ENCODE peak calls at places on chromosomes 5 and 9, in seven cellular contexts. M is GM12865, C is H54, W is head of caudate nucleus, R is T-helper 1 cell, P is T-helper 17 cell, F is IMR-90. O is an unnamed sample.

GRCh38 chr9:99057665-99058625 is 47.0 kb upstream of the TGFBR1 start:
- DNase-seq in F (peak), C (peak), M (peak), W (no peak), P (no peak), R (peak), O (peak)

GRCh38 chr9:19741178-19741577 is 47.7 kb downstream of the SLC24A2 start:
- DNase-seq in C (no peak), M (no peak), R (no peak), F (no peak), W (no peak), P (no peak), O (no peak)

GRCh38 chr5:179998485-179998884 is 73.1 kb downstream of the RNF130 start:
- DNase-seq in C (no peak), R (no peak), F (no peak), P (no peak), M (no peak), W (no peak), O (no peak)

GRCh38 chr5:79806741-79807140 is 117.1 kb downstream of the CMYA5 start:
- DNase-seq in W (peak), P (no peak), M (peak), R (no peak), F (no peak), C (no peak), O (no peak)

GRCh38 chr5:65506961-65507360 is 25.2 kb upstream of the ADAMTS6 start:
- DNase-seq in M (no peak), P (no peak), W (no peak), F (peak), R (no peak), C (no peak), O (no peak)

GRCh38 chr5:178774866-178775539 is 44.5 kb upstream of the ZNF354A start:
- DNase-seq in C (no peak), F (no peak), W (no peak), P (no peak), R (no peak), M (no peak), O (no peak)

GRCh38 chr9:72151099-72151498 is 1.9 kb downstream of the GDA start:
- DNase-seq in P (no peak), R (no peak), F (no peak), W (no peak), M (no peak), C (no peak), O (no peak)

GRCh38 chr5:180156141-180156540 is 52.9 kb downstream of the RASGEF1C start:
- DNase-seq in C (no peak), M (no peak), F (no peak), W (no peak), R (no peak), P (no peak), O (no peak)

GRCh38 chr5:135308245-135308644 is 90.8 kb downstream of the MACROH2A1 start:
- DNase-seq in P (no peak), R (no peak), W (no peak), C (no peak), F (peak), M (no peak), O (no peak)

GRCh38 chr5:79774171-79774854 is 84.7 kb downstream of the CMYA5 start:
- DNase-seq in W (peak), F (peak), M (peak), P (no peak), C (peak), R (no peak), O (no peak)

GRCh38 chr9:72312563-72312962 is 52.4 kb downstream of the ZFAND5 start:
- DNase-seq in F (no peak), P (no peak), C (no peak), R (no peak), M (no peak), W (no peak), O (no peak)

GRCh38 chr5:528625-529511 is 4.6 kb upstream of the SLC9A3 start:
- DNase-seq in C (no peak), R (no peak), P (peak), F (no peak), M (peak), W (no peak), O (no peak)

GRCh38 chr5:13252701-13253100 is 691.8 kb downstream of the DNAH5 start:
- DNase-seq in M (no peak), C (no peak), P (no peak), R (no peak), W (no peak), F (no peak), O (no peak)

GRCh38 chr9:95857122-95857521 is 18.4 kb upstream of the ERCC6L2 start:
- DNase-seq in R (no peak), C (no peak), W (no peak), F (peak), M (peak), P (no peak), O (no peak)

GRCh38 chr5:111901303-111901702 is 144.3 kb upstream of the NREP start:
- DNase-seq in P (no peak), W (no peak), M (peak), C (no peak), R (no peak), F (no peak), O (no peak)

GRCh38 chr5:1801954-1802295 is 718 bp downstream of the NDUFS6 start:
- DNase-seq in F (no peak), M (no peak), P (no peak), R (no peak), C (no peak), W (no peak), O (no peak)

GRCh38 chr9:122088880-122089567 is 4.1 kb downstream of the TTLL11 start:
- DNase-seq in R (no peak), C (no peak), M (no peak), W (no peak), P (no peak), F (no peak), O (no peak)

GRCh38 chr9:86413966-86414880 is 60.0 kb upstream of the TUT7 start:
- DNase-seq in P (no peak), W (no peak), F (peak), M (peak), C (peak), R (no peak), O (no peak)

GRCh38 chr9:107548298-107549142 is 59.0 kb upstream of the KLF4 start:
- DNase-seq in F (peak), R (no peak), W (no peak), C (peak), M (peak), P (no peak), O (no peak)

GRCh38 chr9:134440636-134441226 is 114.5 kb downstream of the RXRA start:
- DNase-seq in R (no peak), W (no peak), M (no peak), C (no peak), P (no peak), F (no peak), O (no peak)

GRCh38 chr5:108315829-108316228 is 66.1 kb downstream of the FBXL17 start:
- DNase-seq in M (no peak), F (peak), R (no peak), W (no peak), C (no peak), P (no peak), O (no peak)

GRCh38 chr9:110213413-110214044 is 5.6 kb upstream of the C9orf152 start:
- DNase-seq in C (no peak), F (no peak), R (no peak), M (no peak), P (no peak), W (no peak), O (no peak)

GRCh38 chr5:2299388-2300220 is 416.9 kb upstream of the IRX4 start:
- DNase-seq in P (no peak), C (no peak), W (no peak), F (no peak), R (no peak), M (no peak), O (no peak)

GRCh38 chr5:152987156-152987555 is 503.3 kb upstream of the GRIA1 start:
- DNase-seq in M (no peak), C (no peak), R (no peak), F (no peak), P (no peak), W (no peak), O (no peak)

GRCh38 chr9:123763910-123764588 is 165.9 kb downstream of the DENND1A start:
- DNase-seq in R (no peak), F (peak), P (no peak), C (peak), M (no peak), W (no peak), O (no peak)

O was measured in T follicular helper cell.